ENCODE peak calls at places on chromosomes 12 and 14, in ten cellular contexts. One of them, this sample, is unnamed.

GRCh38 chr14:105272623-105273022 is 24.3 kb downstream of the BTBD6 start:
- DNase-seq in lower leg skin: no peak
- DNase-seq in AG10803: no peak
- DNase-seq in ovary: no peak
- DNase-seq in OCI-LY7: no peak
- DNase-seq in suprapubic skin: no peak
- DNase-seq in body of pancreas: peak; percentile 45
- DNase-seq in GM23248: no peak
- DNase-seq in fibroblast of lung: no peak
- DNase-seq in ascending aorta: no peak
- DNase-seq in this sample: no peak

GRCh38 chr14:75292016-75292646 is 13.5 kb downstream of the FOS start:
- DNase-seq in fibroblast of lung: no peak
- DNase-seq in ovary: no peak
- DNase-seq in ascending aorta: peak; percentile 62
- DNase-seq in GM23248: no peak
- DNase-seq in OCI-LY7: no peak
- DNase-seq in body of pancreas: peak; percentile 11
- DNase-seq in lower leg skin: no peak
- DNase-seq in AG10803: no peak
- DNase-seq in suprapubic skin: peak; percentile 74
- DNase-seq in this sample: no peak

GRCh38 chr12:55996715-55997534 is at the start of gene SUOX:
- DNase-seq in ascending aorta: peak; percentile 98
- DNase-seq in suprapubic skin: peak; percentile 98
- DNase-seq in body of pancreas: peak; percentile 97
- DNase-seq in lower leg skin: peak; percentile 96
- DNase-seq in AG10803: peak; percentile 96
- DNase-seq in ovary: peak; percentile 96
- DNase-seq in fibroblast of lung: peak; percentile 98
- DNase-seq in OCI-LY7: no peak
- DNase-seq in GM23248: peak; percentile 98
- DNase-seq in this sample: peak; percentile 92

GRCh38 chr12:8493084-8493483 is 20.2 kb upstream of the CLEC4D start:
- DNase-seq in AG10803: no peak
- DNase-seq in fibroblast of lung: no peak
- DNase-seq in lower leg skin: peak; percentile 39
- DNase-seq in body of pancreas: no peak
- DNase-seq in ascending aorta: peak; percentile 68
- DNase-seq in GM23248: no peak
- DNase-seq in suprapubic skin: no peak
- DNase-seq in OCI-LY7: peak; percentile 1
- DNase-seq in ovary: no peak
- DNase-seq in this sample: no peak

GRCh38 chr12:6435941-6436715 is 8.6 kb upstream of the CD27 start:
- DNase-seq in body of pancreas: no peak
- DNase-seq in GM23248: no peak
- DNase-seq in ovary: no peak
- DNase-seq in suprapubic skin: no peak
- DNase-seq in fibroblast of lung: no peak
- DNase-seq in lower leg skin: no peak
- DNase-seq in AG10803: no peak
- DNase-seq in OCI-LY7: no peak
- DNase-seq in ascending aorta: peak; percentile 22
- DNase-seq in this sample: no peak

GRCh38 chr14:75612157-75612556 is 33.7 kb downstream of the FLVCR2 start:
- DNase-seq in ovary: no peak
- DNase-seq in OCI-LY7: no peak
- DNase-seq in AG10803: no peak
- DNase-seq in body of pancreas: no peak
- DNase-seq in lower leg skin: no peak
- DNase-seq in ascending aorta: no peak
- DNase-seq in fibroblast of lung: no peak
- DNase-seq in suprapubic skin: no peak
- DNase-seq in GM23248: no peak
- DNase-seq in this sample: no peak

GRCh38 chr12:55732288-55732687 is 3.5 kb upstream of the CD63 start:
- DNase-seq in lower leg skin: no peak
- DNase-seq in ovary: no peak
- DNase-seq in suprapubic skin: no peak
- DNase-seq in GM23248: no peak
- DNase-seq in OCI-LY7: no peak
- DNase-seq in ascending aorta: peak; percentile 56
- DNase-seq in AG10803: no peak
- DNase-seq in fibroblast of lung: no peak
- DNase-seq in body of pancreas: peak; percentile 9
- DNase-seq in this sample: no peak

GRCh38 chr12:47207829-47208248 is 128.1 kb upstream of the AMIGO2 start:
- DNase-seq in fibroblast of lung: no peak
- DNase-seq in body of pancreas: no peak
- DNase-seq in ascending aorta: peak; percentile 33
- DNase-seq in suprapubic skin: no peak
- DNase-seq in AG10803: no peak
- DNase-seq in GM23248: no peak
- DNase-seq in OCI-LY7: peak; percentile 40
- DNase-seq in ovary: no peak
- DNase-seq in lower leg skin: no peak
- DNase-seq in this sample: no peak

GRCh38 chr12:103632554-103633216 is 45.6 kb downstream of the STAB2 start:
- DNase-seq in ascending aorta: no peak
- DNase-seq in lower leg skin: no peak
- DNase-seq in body of pancreas: peak; percentile 33
- DNase-seq in OCI-LY7: peak; percentile 70
- DNase-seq in fibroblast of lung: no peak
- DNase-seq in AG10803: peak; percentile 46
- DNase-seq in ovary: no peak
- DNase-seq in GM23248: peak; percentile 70
- DNase-seq in suprapubic skin: peak; percentile 78
- DNase-seq in this sample: peak; percentile 45

GRCh38 chr14:35161231-35161630 is 38.9 kb downstream of the PRORP start:
- DNase-seq in lower leg skin: no peak
- DNase-seq in ovary: no peak
- DNase-seq in ascending aorta: no peak
- DNase-seq in OCI-LY7: no peak
- DNase-seq in suprapubic skin: no peak
- DNase-seq in fibroblast of lung: no peak
- DNase-seq in AG10803: no peak
- DNase-seq in body of pancreas: no peak
- DNase-seq in GM23248: no peak
- DNase-seq in this sample: peak; percentile 63

GRCh38 chr12:56298828-56299227 is 1.3 kb downstream of the CS start:
- DNase-seq in ascending aorta: no peak
- DNase-seq in fibroblast of lung: no peak
- DNase-seq in suprapubic skin: no peak
- DNase-seq in GM23248: no peak
- DNase-seq in body of pancreas: no peak
- DNase-seq in AG10803: no peak
- DNase-seq in lower leg skin: no peak
- DNase-seq in OCI-LY7: peak; percentile 25
- DNase-seq in ovary: no peak
- DNase-seq in this sample: no peak

GRCh38 chr12:54280401-54281260 is at the start of gene HNRNPA1:
- DNase-seq in GM23248: peak; percentile 100
- DNase-seq in body of pancreas: peak; percentile 96
- DNase-seq in OCI-LY7: peak; percentile 100
- DNase-seq in ovary: peak; percentile 96
- DNase-seq in lower leg skin: peak; percentile 99
- DNase-seq in suprapubic skin: peak; percentile 98
- DNase-seq in fibroblast of lung: peak; percentile 100
- DNase-seq in ascending aorta: peak; percentile 99
- DNase-seq in AG10803: peak; percentile 100
- DNase-seq in this sample: peak; percentile 100

GRCh38 chr14:87643005-87643404 is 350.0 kb downstream of the GALC start:
- DNase-seq in lower leg skin: peak; percentile 40
- DNase-seq in ovary: peak; percentile 31
- DNase-seq in OCI-LY7: no peak
- DNase-seq in suprapubic skin: no peak
- DNase-seq in ascending aorta: no peak
- DNase-seq in fibroblast of lung: peak; percentile 24
- DNase-seq in GM23248: peak; percentile 10
- DNase-seq in body of pancreas: no peak
- DNase-seq in AG10803: peak; percentile 4
- DNase-seq in this sample: no peak

GRCh38 chr12:102438047-102438822 is 42.1 kb downstream of the IGF1 start:
- DNase-seq in AG10803: peak; percentile 45
- DNase-seq in suprapubic skin: no peak
- DNase-seq in GM23248: peak; percentile 43
- DNase-seq in body of pancreas: no peak
- DNase-seq in ovary: no peak
- DNase-seq in lower leg skin: no peak
- DNase-seq in ascending aorta: no peak
- DNase-seq in fibroblast of lung: peak; percentile 88
- DNase-seq in OCI-LY7: no peak
- DNase-seq in this sample: no peak

GRCh38 chr12:104768033-104768432 is 190.1 kb downstream of the SLC41A2 start:
- DNase-seq in ascending aorta: no peak
- DNase-seq in fibroblast of lung: no peak
- DNase-seq in OCI-LY7: no peak
- DNase-seq in ovary: no peak
- DNase-seq in lower leg skin: no peak
- DNase-seq in AG10803: no peak
- DNase-seq in GM23248: no peak
- DNase-seq in suprapubic skin: no peak
- DNase-seq in body of pancreas: no peak
- DNase-seq in this sample: peak; percentile 12

GRCh38 chr14:103186894-103187586 is 63.8 kb downstream of the TNFAIP2 start:
- DNase-seq in lower leg skin: no peak
- DNase-seq in GM23248: no peak
- DNase-seq in OCI-LY7: no peak
- DNase-seq in body of pancreas: peak; percentile 24
- DNase-seq in fibroblast of lung: no peak
- DNase-seq in ascending aorta: no peak
- DNase-seq in suprapubic skin: no peak
- DNase-seq in ovary: no peak
- DNase-seq in AG10803: no peak
- DNase-seq in this sample: no peak

GRCh38 chr12:89873745-89874144 is 165.1 kb upstream of the ATP2B1 start:
- DNase-seq in ovary: no peak
- DNase-seq in fibroblast of lung: peak; percentile 35
- DNase-seq in OCI-LY7: peak; percentile 27
- DNase-seq in AG10803: peak; percentile 20
- DNase-seq in ascending aorta: no peak
- DNase-seq in lower leg skin: no peak
- DNase-seq in GM23248: no peak
- DNase-seq in body of pancreas: no peak
- DNase-seq in suprapubic skin: no peak
- DNase-seq in this sample: peak; percentile 15

DNA sequence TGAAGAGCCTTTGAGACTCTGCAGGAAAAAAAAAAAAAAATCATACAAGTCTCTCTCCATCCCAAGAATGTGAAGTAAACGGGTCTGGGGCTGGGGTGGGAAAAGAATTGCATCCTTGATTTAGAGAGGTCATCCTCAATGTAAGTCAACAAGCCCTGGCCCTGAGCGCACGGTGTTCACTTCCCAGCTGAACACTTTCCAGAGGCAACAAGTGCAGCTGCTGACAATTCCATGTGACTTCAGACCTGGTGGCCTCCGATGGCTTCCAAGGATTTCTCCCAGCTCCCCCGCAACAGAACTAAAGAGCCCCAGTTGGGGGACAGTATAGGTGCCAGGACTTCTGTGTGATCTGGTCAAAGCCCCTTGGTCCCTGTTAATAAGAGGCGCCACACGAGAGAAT is 2.4 kb downstream of the RILPL1 start:
- DNase-seq in fibroblast of lung: no peak
- DNase-seq in suprapubic skin: no peak
- DNase-seq in lower leg skin: no peak
- DNase-seq in ascending aorta: no peak
- DNase-seq in body of pancreas: peak; percentile 29
- DNase-seq in AG10803: no peak
- DNase-seq in GM23248: no peak
- DNase-seq in OCI-LY7: no peak
- DNase-seq in ovary: no peak
- DNase-seq in this sample: no peak
- H3K4me3 ChIP-seq in fibroblast of lung: peak overlapping the region; percentile 22
- H3K4me3 ChIP-seq in suprapubic skin: no peak overlapping the region
- H3K4me3 ChIP-seq in lower leg skin: no peak overlapping the region
- H3K4me3 ChIP-seq in ascending aorta: peak overlapping the region; percentile 93
- H3K4me3 ChIP-seq in body of pancreas: no peak overlapping the region
- H3K4me3 ChIP-seq in AG10803: no peak overlapping the region
- H3K4me3 ChIP-seq in GM23248: peak overlapping the region; percentile 88
- H3K4me3 ChIP-seq in OCI-LY7: no peak overlapping the region
- H3K4me3 ChIP-seq in ovary: no peak overlapping the region
- H3K4me3 ChIP-seq in this sample: no peak overlapping the region

GRCh38 chr12:71438670-71439361 is 782 bp upstream of the LGR5 start:
- DNase-seq in OCI-LY7: no peak
- DNase-seq in suprapubic skin: no peak
- DNase-seq in lower leg skin: no peak
- DNase-seq in ascending aorta: no peak
- DNase-seq in GM23248: peak; percentile 16
- DNase-seq in ovary: no peak
- DNase-seq in body of pancreas: no peak
- DNase-seq in AG10803: no peak
- DNase-seq in fibroblast of lung: peak; percentile 19
- DNase-seq in this sample: peak; percentile 34
- H3K4me3 ChIP-seq in OCI-LY7: no peak overlapping the region
- H3K4me3 ChIP-seq in suprapubic skin: peak overlapping the region; percentile 63
- H3K4me3 ChIP-seq in lower leg skin: peak overlapping the region; percentile 23
- H3K4me3 ChIP-seq in ascending aorta: peak overlapping the region; percentile 87
- H3K4me3 ChIP-seq in GM23248: peak overlapping the region; percentile 53
- H3K4me3 ChIP-seq in ovary: peak overlapping the region; percentile 32
- H3K4me3 ChIP-seq in body of pancreas: no peak overlapping the region
- H3K4me3 ChIP-seq in AG10803: peak overlapping the region; percentile 49
- H3K4me3 ChIP-seq in fibroblast of lung: peak overlapping the region; percentile 51
- H3K4me3 ChIP-seq in this sample: no peak overlapping the region

DNA sequence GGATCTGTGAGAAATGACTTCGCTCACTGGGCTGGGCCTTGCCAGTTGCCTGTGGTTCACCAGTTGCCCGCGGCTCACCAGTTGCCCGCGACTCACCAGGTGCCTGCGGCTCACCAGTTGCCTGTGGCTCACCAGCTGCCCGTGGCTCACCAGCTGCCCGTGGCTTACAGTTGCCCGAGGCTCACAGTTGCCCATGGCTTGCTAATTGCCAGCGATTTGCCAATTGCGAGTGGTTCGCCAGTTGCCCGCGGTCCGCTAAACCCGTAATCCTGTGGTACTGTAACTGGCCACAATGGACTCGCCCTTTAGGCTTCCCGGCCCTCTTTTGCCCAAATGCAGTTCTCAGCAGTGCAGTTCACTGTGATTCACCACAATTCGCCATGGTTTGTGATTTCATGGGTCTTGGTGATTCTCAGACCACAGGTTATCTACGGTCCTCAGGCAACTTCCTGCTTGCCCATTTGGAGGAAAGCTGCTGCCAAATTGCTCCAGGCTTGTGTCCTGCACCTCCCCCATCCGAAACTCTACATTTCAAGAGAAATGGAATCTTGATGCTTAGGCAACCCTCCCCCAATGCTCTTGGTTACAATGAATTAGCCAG is 15.0 kb upstream of the MEG3 start:
- DNase-seq in OCI-LY7: no peak
- DNase-seq in ascending aorta: no peak
- DNase-seq in body of pancreas: no peak
- DNase-seq in AG10803: peak; percentile 15
- DNase-seq in GM23248: no peak
- DNase-seq in lower leg skin: no peak
- DNase-seq in fibroblast of lung: peak; percentile 77
- DNase-seq in suprapubic skin: no peak
- DNase-seq in ovary: no peak
- DNase-seq in this sample: no peak
- H3K4me3 ChIP-seq in OCI-LY7: no peak overlapping the region
- H3K4me3 ChIP-seq in ascending aorta: no peak overlapping the region
- H3K4me3 ChIP-seq in body of pancreas: no peak overlapping the region
- H3K4me3 ChIP-seq in AG10803: no peak overlapping the region
- H3K4me3 ChIP-seq in GM23248: no peak overlapping the region
- H3K4me3 ChIP-seq in lower leg skin: no peak overlapping the region
- H3K4me3 ChIP-seq in fibroblast of lung: no peak overlapping the region
- H3K4me3 ChIP-seq in suprapubic skin: no peak overlapping the region
- H3K4me3 ChIP-seq in ovary: no peak overlapping the region
- H3K4me3 ChIP-seq in this sample: no peak overlapping the region

GRCh38 chr14:92627707-92628215 is 114.2 kb downstream of the RIN3 start:
- DNase-seq in ovary: no peak
- DNase-seq in fibroblast of lung: no peak
- DNase-seq in body of pancreas: no peak
- DNase-seq in GM23248: no peak
- DNase-seq in OCI-LY7: no peak
- DNase-seq in suprapubic skin: no peak
- DNase-seq in AG10803: no peak
- DNase-seq in lower leg skin: no peak
- DNase-seq in ascending aorta: no peak
- DNase-seq in this sample: no peak
- H3K4me3 ChIP-seq in ovary: no peak overlapping the region
- H3K4me3 ChIP-seq in fibroblast of lung: no peak overlapping the region
- H3K4me3 ChIP-seq in body of pancreas: no peak overlapping the region
- H3K4me3 ChIP-seq in GM23248: no peak overlapping the region
- H3K4me3 ChIP-seq in OCI-LY7: no peak overlapping the region
- H3K4me3 ChIP-seq in suprapubic skin: no peak overlapping the region
- H3K4me3 ChIP-seq in AG10803: no peak overlapping the region
- H3K4me3 ChIP-seq in lower leg skin: no peak overlapping the region
- H3K4me3 ChIP-seq in ascending aorta: no peak overlapping the region
- H3K4me3 ChIP-seq in this sample: no peak overlapping the region

This sample was measured in bronchial epithelial cell.